ENCODE peak calls at places on chromosomes 12 and 14, in five cellular contexts. G is SK-MEL-5, B is amygdala, W is hepatic stellate cell, O is GM13977. F is an unnamed sample.

GRCh38 chr12:57232156-57232756 is 2.7 kb downstream of the SHMT2 start:
- DNase-seq in W (no peak), G (no peak), B (no peak), O (no peak), F (no peak)

GRCh38 chr14:36713960-36714703 is 52.5 kb downstream of the PAX9 start:
- DNase-seq in G (no peak), W (no peak), B (no peak), O (no peak), F (no peak)

GRCh38 chr14:80364274-80364673 is 153.0 kb upstream of the DIO2 start:
- DNase-seq in G (peak), O (peak), B (no peak), W (peak), F (peak)

GRCh38 chr12:627285-627684 is 36.0 kb downstream of the NINJ2 start:
- DNase-seq in B (no peak), G (no peak), W (no peak), O (no peak), F (no peak)

GRCh38 chr12:88057994-88058718 is 29.0 kb upstream of the C12orf50 start:
- DNase-seq in G (no peak), B (peak), W (no peak), O (no peak), F (no peak)

GRCh38 chr12:127308148-127308547 is 958.8 kb upstream of the TMEM132C start:
- DNase-seq in G (no peak), O (no peak), B (no peak), W (no peak), F (no peak)

GRCh38 chr14:99716091-99716849 is 32.2 kb downstream of the CYP46A1 start:
- DNase-seq in W (no peak), G (no peak), B (no peak), O (no peak), F (no peak)

GRCh38 chr14:101673873-101674272 is 87.6 kb upstream of the PPP2R5C start:
- DNase-seq in W (no peak), G (no peak), B (no peak), O (no peak), F (no peak)

GRCh38 chr14:69636051-69636639 is 24.7 kb downstream of the SUSD6 start:
- DNase-seq in O (no peak), G (no peak), W (no peak), B (no peak), F (no peak)

GRCh38 chr14:98859301-98859700 is 412.7 kb downstream of the BCL11B start:
- DNase-seq in W (no peak), B (no peak), G (no peak), O (no peak), F (no peak)

GRCh38 chr14:99534863-99535262 is 53.7 kb downstream of the CCNK start:
- DNase-seq in O (no peak), G (no peak), B (peak), W (no peak), F (no peak)

GRCh38 chr14:68011629-68012028 is 192.1 kb downstream of the RAD51B start:
- DNase-seq in W (no peak), G (no peak), O (no peak), B (no peak), F (peak)